ENCODE peak calls at places on chromosomes 1 and 21, in nine cellular contexts. L is left ventricle myocardium inferior; T is epithelial cell of esophagus; Y is osteocyte; K is CD4-positive, alpha-beta T cell; A is adrenal gland; H is IMR-90; Q is AG09319; O is H9. S is an unnamed sample.

GRCh38 chr1:113943028-113943811 is 14.1 kb downstream of the HIPK1 start:
- DNase-seq in Y (no peak), K (no peak), A (no peak), O (no peak), L (no peak), T (no peak), H (peak; percentile 16), Q (no peak), S (no peak)

GRCh38 chr1:228497817-228498216 is 10.6 kb downstream of the RNF187 start:
- DNase-seq in O (no peak), A (peak; percentile 39), H (no peak), K (no peak), Q (no peak), Y (no peak), L (no peak), T (no peak), S (no peak)

GRCh38 chr1:225494789-225495359 is 67.0 kb upstream of the LBR start:
- DNase-seq in A (no peak), T (no peak), O (no peak), H (no peak), Q (no peak), K (no peak), Y (no peak), L (no peak), S (no peak)

GRCh38 chr1:36408479-36408878 is 10.8 kb upstream of the LSM10 start:
- DNase-seq in O (no peak), Y (no peak), Q (no peak), H (peak; percentile 61), L (no peak), A (peak; percentile 66), K (no peak), T (peak; percentile 29), S (no peak)

GRCh38 chr1:183027791-183028190 is 4.6 kb downstream of the LAMC1 start:
- DNase-seq in O (no peak), T (peak; percentile 51), Q (no peak), K (no peak), L (no peak), Y (no peak), H (no peak), A (no peak), S (no peak)

GRCh38 chr1:110024613-110025012 is 9.8 kb upstream of the STRIP1 start:
- DNase-seq in Q (no peak), K (no peak), L (no peak), T (no peak), A (no peak), O (no peak), Y (no peak), H (no peak), S (no peak)

GRCh38 chr1:246117066-246117791 is 389.9 kb downstream of the SMYD3 start:
- DNase-seq in Y (no peak), O (peak; percentile 49), H (peak; percentile 64), T (peak; percentile 54), K (peak; percentile 9), A (peak; percentile 65), Q (peak; percentile 20), L (no peak), S (no peak)

GRCh38 chr1:212554401-212554800 is 54.2 kb upstream of the ATF3 start:
- DNase-seq in O (no peak), T (no peak), H (peak; percentile 54), A (no peak), Q (no peak), K (no peak), L (no peak), Y (no peak), S (no peak)

GRCh38 chr1:31705080-31705866 is 1.5 kb upstream of the COL16A1 start:
- DNase-seq in Q (no peak), H (peak; percentile 55), Y (peak; percentile 89), A (no peak), O (peak; percentile 81), K (peak; percentile 13), L (peak; percentile 54), T (peak; percentile 58), S (no peak)

GRCh38 chr1:165402517-165403111 is 42.3 kb downstream of the RXRG start:
- DNase-seq in Y (no peak), A (no peak), H (no peak), L (no peak), K (no peak), T (no peak), O (no peak), Q (no peak), S (no peak)

GRCh38 chr1:12271033-12271432 is 41.2 kb downstream of the VPS13D start:
- DNase-seq in A (no peak), H (no peak), L (no peak), Y (no peak), T (no peak), O (no peak), Q (no peak), K (no peak), S (no peak)

GRCh38 chr21:45548711-45549491 is 6.7 kb upstream of the SLC19A1 start:
- DNase-seq in A (no peak), Y (no peak), O (no peak), T (no peak), L (peak; percentile 2), Q (no peak), K (no peak), H (no peak), S (no peak)

GRCh38 chr21:45550552-45551210 is 8.4 kb upstream of the SLC19A1 start:
- DNase-seq in K (peak; percentile 39), Y (no peak), A (no peak), T (no peak), Q (no peak), L (peak; percentile 32), O (peak; percentile 39), H (no peak), S (no peak)

GRCh38 chr21:45551316-45551715 is 9.1 kb upstream of the SLC19A1 start:
- DNase-seq in O (no peak), K (peak; percentile 38), L (peak; percentile 9), T (peak; percentile 83), Y (no peak), Q (no peak), A (no peak), H (peak; percentile 91), S (no peak)

GRCh38 chr21:45551816-45552695 is 9.8 kb upstream of the SLC19A1 start:
- DNase-seq in O (peak; percentile 33), Y (no peak), K (no peak), Q (no peak), L (peak; percentile 13), T (no peak), H (no peak), A (no peak), S (no peak)

DNA sequence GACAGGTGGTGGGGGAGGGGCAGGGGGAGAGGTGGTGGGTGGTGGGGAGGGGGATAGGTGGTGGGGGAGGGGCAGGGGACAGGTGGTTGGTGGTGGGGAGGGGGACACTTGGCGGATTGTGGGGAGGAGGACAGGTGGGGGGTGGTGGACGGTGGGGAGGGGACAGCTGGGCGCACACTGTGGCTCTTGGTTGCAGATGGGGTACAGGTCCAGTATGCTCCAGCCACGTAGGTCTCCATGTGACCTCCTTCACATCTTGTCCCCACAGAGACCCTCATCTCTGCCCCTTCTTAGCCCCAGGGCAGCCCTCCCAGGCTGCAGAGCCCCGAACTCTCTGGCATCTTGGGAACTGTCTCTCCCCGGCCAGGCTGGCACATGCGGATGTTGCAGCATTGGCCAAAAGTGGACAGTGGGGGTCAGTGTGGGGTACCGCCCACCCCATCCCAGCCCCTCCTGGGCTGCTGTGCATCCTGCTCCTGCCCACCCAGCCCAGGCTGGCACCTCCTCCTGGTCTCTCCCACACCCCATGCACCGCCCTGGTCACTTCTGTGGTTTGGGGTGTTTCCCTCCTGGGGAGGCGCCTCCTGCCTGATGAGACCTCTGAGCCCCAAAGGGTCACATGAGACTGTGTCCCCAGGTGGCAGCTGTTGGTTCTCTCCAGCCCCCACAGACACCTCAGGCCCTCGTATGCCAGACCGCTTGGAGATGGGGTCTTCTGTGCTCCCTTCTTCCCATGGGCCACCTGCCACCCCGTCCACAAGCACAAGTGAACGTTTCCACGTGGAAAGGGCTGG is 7.6 kb upstream of the SLC19A1 start:
- DNase-seq in Y (no peak), T (no peak), L (peak; percentile 17), K (no peak), H (no peak), A (no peak), Q (no peak), O (peak; percentile 28), S (no peak)
- TF ChIP-seq CTCF in Y (no peak), T (no peak), L (no peak), K (no peak), H (no peak), A (no peak), Q (no peak), O (peak; percentile 17), S (no peak)

DNA sequence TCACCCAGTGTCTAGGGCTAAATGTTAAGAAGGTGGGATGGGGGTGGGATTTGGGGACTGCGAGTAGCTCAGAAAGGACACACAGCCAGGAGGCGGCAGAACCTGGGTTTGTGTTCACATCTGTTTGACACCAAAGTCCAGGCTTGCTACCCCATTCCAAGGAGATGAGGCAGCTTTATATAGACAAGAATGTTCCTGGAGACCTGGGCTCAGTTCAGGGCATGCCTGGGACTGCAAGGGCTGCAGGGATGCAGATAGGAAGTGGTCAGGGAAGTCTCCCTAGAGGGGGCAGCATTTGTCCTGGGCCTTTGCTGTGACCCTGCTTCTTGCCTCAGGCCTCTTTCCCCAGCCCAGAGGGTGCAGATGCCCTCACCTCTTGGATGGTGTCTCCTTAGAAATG is 16.3 kb downstream of the PADI3 start:
- DNase-seq in O (peak; percentile 62), A (no peak), L (no peak), Y (no peak), T (peak; percentile 81), K (no peak), H (peak; percentile 18), Q (no peak), S (no peak)
- TF ChIP-seq CTCF in O (peak; percentile 41), A (no peak), L (no peak), Y (no peak), T (peak; percentile 20), K (no peak), H (no peak), Q (no peak), S (no peak)

GRCh38 chr1:25798666-25799345 is 1.2 kb upstream of the SELENON start:
- DNase-seq in Q (no peak), T (no peak), K (no peak), Y (no peak), L (no peak), O (no peak), A (no peak), H (no peak), S (no peak)

GRCh38 chr1:25796807-25797458 is 3.1 kb upstream of the SELENON start:
- DNase-seq in T (peak; percentile 80), O (peak; percentile 86), H (peak; percentile 77), Y (peak; percentile 93), A (peak; percentile 96), K (peak; percentile 75), Q (no peak), L (peak; percentile 87), S (no peak)

GRCh38 chr1:25795955-25796806 is 3.8 kb upstream of the SELENON start:
- DNase-seq in K (no peak), Q (no peak), H (no peak), Y (no peak), O (no peak), L (no peak), T (peak; percentile 58), A (no peak), S (no peak)

GRCh38 chr1:25799346-25799720 is 660 bp upstream of the SELENON start:
- DNase-seq in L (no peak), H (no peak), A (no peak), T (no peak), K (no peak), O (no peak), Y (no peak), Q (no peak), S (no peak)

GRCh38 chr1:25797939-25798338 is 2.1 kb upstream of the SELENON start:
- DNase-seq in Q (no peak), T (peak; percentile 59), O (peak; percentile 84), H (no peak), Y (no peak), L (no peak), A (no peak), K (no peak), S (no peak)
- TF ChIP-seq CTCF in Q (peak; percentile 52), T (peak; percentile 58), O (peak; percentile 85), H (peak; percentile 51), Y (peak; percentile 47), L (peak; percentile 56), A (peak; percentile 42), K (peak; percentile 48), S (peak; percentile 72)

GRCh38 chr1:208211901-208212843 is 32.0 kb downstream of the PLXNA2 start:
- DNase-seq in A (peak; percentile 64), K (no peak), Y (no peak), H (no peak), Q (no peak), O (no peak), T (no peak), L (no peak), S (no peak)
- TF ChIP-seq CTCF in A (no peak), K (no peak), Y (no peak), H (no peak), Q (no peak), O (no peak), T (no peak), L (no peak), S (no peak)